ENCODE peak calls at places on chromosomes 12 and 14, in four cellular contexts. V, E, I and A are unnamed samples.

GRCh38 chr12:31620311-31620710 is 29.4 kb upstream of the DENND5B start:
- DNase-seq in V (peak; percentile 90), E (no peak), I (no peak), A (no peak)

GRCh38 chr14:90655829-90656228 is 160.4 kb downstream of the TTC7B start:
- DNase-seq in V (no peak), E (no peak), I (no peak), A (peak; percentile 13)

GRCh38 chr14:75310295-75311059 is 31.8 kb downstream of the FOS start:
- DNase-seq in V (no peak), E (no peak), I (no peak), A (no peak)

GRCh38 chr14:62187265-62187664 is 425.0 kb downstream of the SNAPC1 start:
- DNase-seq in V (no peak), E (no peak), I (peak; percentile 42), A (no peak)

GRCh38 chr14:81268016-81268416 is 47.3 kb upstream of the GTF2A1 start:
- DNase-seq in V (no peak), E (no peak), I (no peak), A (no peak)

GRCh38 chr12:83559650-83560049 is 872.9 kb downstream of the TMTC2 start:
- DNase-seq in V (no peak), E (no peak), I (no peak), A (no peak)

GRCh38 chr12:104215638-104216297 is at the start of gene TXNRD1:
- DNase-seq in V (peak; percentile 85), E (peak; percentile 79), I (peak; percentile 87), A (peak; percentile 81)

GRCh38 chr14:89625208-89625987 is 208.4 kb upstream of the FOXN3 start:
- DNase-seq in V (no peak), E (no peak), I (no peak), A (no peak)

GRCh38 chr14:92747701-92748258 is 647 bp downstream of the LGMN start:
- DNase-seq in V (peak; percentile 26), E (no peak), I (peak; percentile 37), A (no peak)

GRCh38 chr14:22664261-22664660 is 20.1 kb upstream of the OR6J1 start:
- DNase-seq in V (no peak), E (no peak), I (no peak), A (no peak)

GRCh38 chr12:53508534-53509199 is 1.4 kb upstream of the NPFF start:
- DNase-seq in V (peak; percentile 87), E (peak; percentile 68), I (peak; percentile 87), A (no peak)

GRCh38 chr14:70708717-70709570 is 67.2 kb downstream of the TTC9 start:
- DNase-seq in V (no peak), E (no peak), I (no peak), A (no peak)

GRCh38 chr12:101763246-101763931 is 24.1 kb upstream of the SYCP3 start:
- DNase-seq in V (no peak), E (no peak), I (no peak), A (no peak)

GRCh38 chr12:18643673-18644072 is 94.1 kb downstream of the PLCZ1 start:
- DNase-seq in V (no peak), E (no peak), I (no peak), A (no peak)

GRCh38 chr12:28242129-28242887 is 52.1 kb downstream of the CCDC91 start:
- DNase-seq in V (no peak), E (no peak), I (no peak), A (no peak)

GRCh38 chr12:26863515-26863914 is 30.5 kb upstream of the ITPR2 start:
- DNase-seq in V (no peak), E (no peak), I (no peak), A (no peak)

GRCh38 chr14:105050551-105050897 is 14.7 kb downstream of the GPR132 start:
- DNase-seq in V (peak; percentile 43), E (no peak), I (no peak), A (no peak)

GRCh38 chr14:68688872-68689371 is 103.9 kb downstream of the ZFP36L1 start:
- DNase-seq in V (no peak), E (no peak), I (no peak), A (no peak)

GRCh38 chr12:15698377-15698867 is 90.8 kb downstream of the EPS8 start:
- DNase-seq in V (no peak), E (no peak), I (no peak), A (no peak)

GRCh38 chr14:58297412-58297761 is 968 bp upstream of the ARID4A start:
- DNase-seq in V (no peak), E (no peak), I (no peak), A (no peak)

GRCh38 chr12:30533518-30533917 is 162.2 kb downstream of the IPO8 start:
- DNase-seq in V (no peak), E (no peak), I (no peak), A (no peak)

GRCh38 chr12:104372048-104372720 is 68.6 kb downstream of the EID3 start:
- DNase-seq in V (no peak), E (no peak), I (no peak), A (no peak)

GRCh38 chr12:109016016-109016415 is 4.9 kb downstream of the SVOP start:
- DNase-seq in V (no peak), E (no peak), I (no peak), A (peak; percentile 55)

GRCh38 chr14:24392327-24393098 is 6.3 kb upstream of the NYNRIN start:
- DNase-seq in V (peak; percentile 77), E (no peak), I (no peak), A (no peak)

GRCh38 chr12:106145539-106146447 is 7.0 kb upstream of the NUAK1 start:
- DNase-seq in V (peak; percentile 78), E (no peak), I (peak; percentile 58), A (no peak)

GRCh38 chr12:80861636-80862378 is 75.9 kb downstream of the LIN7A start:
- DNase-seq in V (no peak), E (no peak), I (no peak), A (no peak)

GRCh38 chr14:32343926-32344430 is 14.9 kb downstream of the AKAP6 start:
- DNase-seq in V (no peak), E (no peak), I (no peak), A (no peak)

GRCh38 chr12:49794021-49794420 is 34.2 kb downstream of the NCKAP5L start:
- DNase-seq in V (no peak), E (no peak), I (no peak), A (no peak)

GRCh38 chr12:120495189-120495722 is 657 bp upstream of the DYNLL1 start:
- DNase-seq in V (no peak), E (no peak), I (peak; percentile 14), A (no peak)

GRCh38 chr14:65850429-65851145 is 438.1 kb downstream of the FUT8 start:
- DNase-seq in V (no peak), E (peak; percentile 56), I (no peak), A (peak; percentile 40)

GRCh38 chr14:81192594-81192993 is 28.2 kb downstream of the GTF2A1 start:
- DNase-seq in V (no peak), E (no peak), I (no peak), A (no peak)

GRCh38 chr14:34087556-34087955 is 136.7 kb upstream of the EGLN3 start:
- DNase-seq in V (no peak), E (no peak), I (no peak), A (no peak)

GRCh38 chr12:123379391-123379790 is 4.5 kb upstream of the KMT5A start:
- DNase-seq in V (no peak), E (no peak), I (no peak), A (no peak)

GRCh38 chr14:76181546-76181945 is 29.8 kb downstream of the GPATCH2L start:
- DNase-seq in V (peak; percentile 4), E (no peak), I (no peak), A (no peak)

GRCh38 chr12:117501470-117501869 is 140.0 kb upstream of the NOS1 start:
- DNase-seq in V (no peak), E (no peak), I (no peak), A (no peak)